ENCODE peak calls at places on chromosomes 7 and 10, in four cellular contexts. O is pancreas, J is uterus, G is DMS79. B is an unnamed sample.

GRCh38 chr7:44893710-44894135 is 8.4 kb upstream of the PURB start:
- DNase-seq in J (no peak), O (peak), G (no peak), B (no peak)

GRCh38 chr7:136133491-136133990 is 156.4 kb upstream of the MTPN start:
- DNase-seq in O (no peak), G (no peak), J (no peak), B (no peak)

GRCh38 chr10:104323721-104324686 is 14.3 kb downstream of the ITPRIP start:
- DNase-seq in J (no peak), G (no peak), O (no peak), B (no peak)

GRCh38 chr7:132251327-132251659 is 325.0 kb downstream of the PLXNA4 start:
- DNase-seq in J (peak), G (peak), O (peak), B (peak)

GRCh38 chr7:105244594-105244993 is 144.1 kb downstream of the SRPK2 start:
- DNase-seq in O (no peak), G (no peak), J (no peak), B (no peak)

GRCh38 chr7:131012477-131013031 is 278.5 kb upstream of the KLF14 start:
- DNase-seq in G (no peak), O (no peak), J (no peak), B (no peak)

GRCh38 chr7:74023037-74023436 is 4.9 kb upstream of the ELN start:
- DNase-seq in J (peak), G (no peak), O (no peak), B (no peak)

GRCh38 chr7:81430150-81430549 is 339.7 kb downstream of the HGF start:
- DNase-seq in J (no peak), O (no peak), G (no peak), B (no peak)

GRCh38 chr7:34596887-34597286 is 61.1 kb upstream of the NPSR1 start:
- DNase-seq in O (no peak), G (no peak), J (no peak), B (no peak)

GRCh38 chr7:138781004-138781403 is 16.8 kb upstream of the TMEM213 start:
- DNase-seq in J (no peak), O (no peak), G (no peak), B (no peak)

GRCh38 chr7:116780966-116781365 is 81.4 kb upstream of the CAPZA2 start:
- DNase-seq in G (no peak), O (peak), J (no peak), B (peak)

GRCh38 chr10:25084447-25084846 is 68.0 kb downstream of the THNSL1 start:
- DNase-seq in O (no peak), J (no peak), G (no peak), B (no peak)

GRCh38 chr7:44286618-44287487 is 38.5 kb downstream of the CAMK2B start:
- DNase-seq in O (peak), G (no peak), J (peak), B (no peak)

GRCh38 chr7:133854739-133855138 is 272.4 kb upstream of the LRGUK start:
- DNase-seq in O (no peak), J (no peak), G (no peak), B (no peak)

GRCh38 chr10:112262556-112262955 is 20.6 kb upstream of the TECTB start:
- DNase-seq in O (no peak), J (no peak), G (no peak), B (no peak)

GRCh38 chr7:38294926-38295325 is 21.5 kb upstream of the TARP start:
- DNase-seq in G (no peak), J (no peak), O (no peak), B (no peak)

GRCh38 chr7:44057849-44058758 is 7.3 kb downstream of the PGAM2 start:
- DNase-seq in G (no peak), O (peak), J (peak), B (no peak)

GRCh38 chr7:17910377-17910776 is 29.9 kb downstream of the SNX13 start:
- DNase-seq in O (no peak), G (no peak), J (no peak), B (no peak)

GRCh38 chr10:3148994-3149393 is 23.6 kb downstream of the PITRM1 start:
- DNase-seq in G (no peak), O (no peak), J (no peak), B (no peak)

GRCh38 chr7:55473935-55474334 is 98.4 kb downstream of the VOPP1 start:
- DNase-seq in G (no peak), J (no peak), O (no peak), B (no peak)

GRCh38 chr7:37391791-37392672 is 56.6 kb downstream of the ELMO1 start:
- DNase-seq in G (no peak), O (no peak), J (no peak), B (no peak)

GRCh38 chr10:99285846-99286245 is 43.3 kb upstream of the CNNM1 start:
- DNase-seq in G (no peak), J (no peak), O (no peak), B (no peak)

GRCh38 chr10:16870331-16870730 is 53.1 kb upstream of the RSU1 start:
- DNase-seq in G (no peak), O (no peak), J (no peak), B (no peak)

GRCh38 chr7:9557853-9558252 is 1124.4 kb downstream of the NXPH1 start:
- DNase-seq in G (no peak), J (no peak), O (no peak), B (no peak)

GRCh38 chr7:83547526-83547925 is 101.4 kb downstream of the SEMA3E start:
- DNase-seq in J (no peak), O (peak), G (peak), B (peak)

GRCh38 chr10:28139138-28139537 is 140.3 kb upstream of the ODAD2 start:
- DNase-seq in G (no peak), J (no peak), O (no peak), B (peak)